ENCODE peak calls at places on chromosomes 16 and 17, in five cellular contexts. J, I, Y, M and R are unnamed samples.

GRCh38 chr17:81253358-81254131 is 14.4 kb downstream of the NDUFAF8 start:
- DNase-seq in Y (peak), I (no peak), M (no peak), J (peak), R (peak)

GRCh38 chr16:88289549-88290344 is 93.0 kb upstream of the ZNF469 start:
- DNase-seq in M (no peak), Y (no peak), J (no peak), I (no peak), R (no peak)

GRCh38 chr17:40598928-40599627 is 33.8 kb upstream of the CCR7 start:
- DNase-seq in I (no peak), J (peak), M (peak), Y (peak), R (no peak)

GRCh38 chr16:85829751-85830445 is 30.4 kb downstream of the COX4I1 start:
- DNase-seq in M (peak), I (peak), Y (no peak), J (peak), R (peak)

GRCh38 chr17:42843358-42843934 is 934 bp upstream of the AOC2 start:
- DNase-seq in M (no peak), J (peak), I (no peak), Y (no peak), R (no peak)

GRCh38 chr16:75653926-75654325 is 6.4 kb downstream of the TERF2IP start:
- DNase-seq in Y (no peak), M (no peak), I (no peak), J (no peak), R (no peak)

GRCh38 chr16:72894291-72895151 is 153.4 kb downstream of the ZFHX3 start:
- DNase-seq in J (no peak), I (no peak), M (peak), Y (no peak), R (no peak)

GRCh38 chr17:5254414-5254813 is 19.8 kb upstream of the SCIMP start:
- DNase-seq in I (no peak), J (no peak), Y (no peak), M (no peak), R (no peak)

GRCh38 chr16:51982715-51983680 is 563.9 kb downstream of the TOX3 start:
- DNase-seq in I (peak), J (peak), Y (no peak), M (no peak), R (peak)

GRCh38 chr16:49281843-49282642 is 405 bp upstream of the CBLN1 start:
- DNase-seq in M (peak), Y (no peak), J (peak), I (peak), R (peak)

GRCh38 chr16:3171855-3172593 is 16.0 kb upstream of the OR1F1 start:
- DNase-seq in Y (no peak), I (no peak), M (no peak), J (no peak), R (no peak)

GRCh38 chr16:66842765-66843164 is 1.4 kb upstream of the CA7 start:
- DNase-seq in J (no peak), M (no peak), Y (no peak), I (no peak), R (no peak)

GRCh38 chr17:28744104-28744801 is 442 bp downstream of the TRAF4 start:
- DNase-seq in Y (peak), J (peak), M (no peak), I (no peak), R (no peak)

GRCh38 chr16:69338557-69339288 is 641 bp downstream of the COG8 start:
- DNase-seq in Y (no peak), J (no peak), I (no peak), M (peak), R (no peak)

GRCh38 chr16:19935696-19936095 is 51.0 kb upstream of the GPRC5B start:
- DNase-seq in Y (no peak), M (no peak), J (no peak), I (no peak), R (no peak)